ENCODE peak calls at places on chromosomes 4 and X, in nine cellular contexts. O is K562, X is GM12878, S is tibial nerve, M is ovary, Z is A549, F is transverse colon, C is stomach, N is HepG2. E is an unnamed sample.
A peak's percentile ranks its signal among the peaks of the same experiment; 100 is the strongest.

GRCh38 chrX:24253469-24253868 is 60.4 kb downstream of the SUPT20HL2 start:
- DNase-seq in O (no peak), X (no peak), S (no peak), M (no peak), Z (no peak), F (no peak), C (no peak), N (no peak), E (no peak)

GRCh38 chr4:73661646-73662119 is 41.4 kb upstream of the RASSF6 start:
- DNase-seq in O (peak; percentile 30), X (no peak), S (no peak), M (no peak), Z (no peak), F (no peak), C (no peak), N (no peak), E (no peak)

GRCh38 chrX:63561425-63561824 is 210.3 kb upstream of the SPIN4 start:
- DNase-seq in O (peak; percentile 3), X (no peak), S (no peak), M (no peak), Z (no peak), F (no peak), C (no peak), N (no peak), E (no peak)

GRCh38 chr4:84938316-84938715 is 28.2 kb downstream of the WDFY3 start:
- DNase-seq in O (no peak), X (no peak), S (no peak), M (no peak), Z (no peak), F (no peak), C (no peak), N (peak; percentile 15), E (no peak)

GRCh38 chrX:105331244-105331643 is 110.8 kb upstream of the TEX13A start:
- DNase-seq in O (no peak), X (no peak), S (no peak), M (no peak), Z (no peak), F (no peak), C (no peak), N (no peak), E (no peak)

GRCh38 chr4:173318648-173319211 is 15.4 kb downstream of the HMGB2 start:
- DNase-seq in O (no peak), X (no peak), S (no peak), M (no peak), Z (no peak), F (no peak), C (no peak), N (peak; percentile 10), E (no peak)

GRCh38 chr4:11072426-11072825 is 356.3 kb downstream of the HS3ST1 start:
- DNase-seq in O (no peak), X (peak; percentile 16), S (no peak), M (no peak), Z (no peak), F (no peak), C (no peak), N (no peak), E (no peak)

GRCh38 chrX:132226169-132226568 is 6.9 kb upstream of the RAP2C start:
- DNase-seq in O (no peak), X (no peak), S (no peak), M (no peak), Z (no peak), F (no peak), C (no peak), N (no peak), E (no peak)

GRCh38 chr4:27407616-27408015 is 547.0 kb downstream of the STIM2 start:
- DNase-seq in O (no peak), X (no peak), S (no peak), M (no peak), Z (no peak), F (no peak), C (no peak), N (no peak), E (no peak)

GRCh38 chr4:153467897-153468262 is 1.7 kb downstream of the TMEM131L start:
- DNase-seq in O (no peak), X (no peak), S (no peak), M (no peak), Z (no peak), F (no peak), C (no peak), N (no peak), E (no peak)

GRCh38 chr4:122293374-122294365 is 85.1 kb upstream of the ADAD1 start:
- DNase-seq in O (no peak), X (no peak), S (no peak), M (no peak), Z (no peak), F (no peak), C (no peak), N (no peak), E (no peak)

GRCh38 chrX:68428431-68428830 is 4.9 kb downstream of the OPHN1 start:
- DNase-seq in O (no peak), X (no peak), S (no peak), M (no peak), Z (no peak), F (no peak), C (no peak), N (no peak), E (no peak)

GRCh38 chr4:89665662-89666061 is 171.3 kb downstream of the SNCA start:
- DNase-seq in O (no peak), X (no peak), S (no peak), M (no peak), Z (no peak), F (no peak), C (no peak), N (no peak), E (no peak)

GRCh38 chr4:173128199-173128890 is 40.3 kb upstream of the GALNT7 start:
- DNase-seq in O (no peak), X (no peak), S (no peak), M (no peak), Z (no peak), F (no peak), C (no peak), N (no peak), E (no peak)

GRCh38 chrX:43627147-43627546 is 29.0 kb upstream of the MAOA start:
- DNase-seq in O (no peak), X (no peak), S (no peak), M (no peak), Z (no peak), F (no peak), C (no peak), N (peak; percentile 56), E (no peak)

GRCh38 chr4:2042207-2042946 is 16.8 kb upstream of the NAT8L start:
- DNase-seq in O (peak; percentile 74), X (no peak), S (no peak), M (no peak), Z (no peak), F (peak; percentile 41), C (peak; percentile 49), N (no peak), E (no peak)

GRCh38 chr4:184885602-184886001 is 59.8 kb upstream of the ACSL1 start:
- DNase-seq in O (no peak), X (no peak), S (no peak), M (no peak), Z (no peak), F (no peak), C (no peak), N (no peak), E (no peak)

GRCh38 chrX:9379697-9380551 is 84.9 kb upstream of the TBL1X start:
- DNase-seq in O (no peak), X (no peak), S (no peak), M (no peak), Z (peak; percentile 72), F (peak; percentile 37), C (no peak), N (peak; percentile 16), E (no peak)

GRCh38 chr4:53703267-53703655 is 112.0 kb upstream of the LNX1 start:
- DNase-seq in O (no peak), X (no peak), S (no peak), M (no peak), Z (no peak), F (no peak), C (no peak), N (no peak), E (no peak)
- H3K4me3 ChIP-seq in O (no peak overlapping the region), X (no peak overlapping the region), S (no peak overlapping the region), M (no peak overlapping the region), Z (no peak overlapping the region), F (peak overlapping the region; percentile 12), C (peak overlapping the region; percentile 27), N (peak overlapping the region; percentile 68), E (peak overlapping the region; percentile 39)

GRCh38 chrX:39137363-39137954 is 336.2 kb downstream of the MID1IP1 start:
- DNase-seq in O (no peak), X (no peak), S (no peak), M (no peak), Z (no peak), F (no peak), C (no peak), N (no peak), E (no peak)
- TF ChIP-seq POLR2A in O (no peak), X (no peak), S (no peak), M (no peak), Z (no peak), F (no peak), C (no peak), N (no peak), E (no peak)

GRCh38 chr4:7335363-7336066 is 99.2 kb downstream of the PSAPL1 start:
- DNase-seq in O (peak; percentile 72), X (peak; percentile 1), S (peak; percentile 47), M (peak; percentile 75), Z (peak; percentile 69), F (peak; percentile 59), C (peak; percentile 62), N (peak; percentile 36), E (no peak)
- TF ChIP-seq EP300 in O (no peak), X (no peak), S (no peak), M (no peak), Z (no peak), F (no peak), C (no peak), N (no peak), E (no peak)

GRCh38 chrX:124940536-124940935 is 379.1 kb upstream of the TEX13C start:
- DNase-seq in O (no peak), X (no peak), S (no peak), M (no peak), Z (no peak), F (no peak), C (no peak), N (no peak), E (no peak)
- H3K4me3 ChIP-seq in O (no peak overlapping the region), X (no peak overlapping the region), S (no peak overlapping the region), M (no peak overlapping the region), Z (no peak overlapping the region), F (no peak overlapping the region), C (no peak overlapping the region), N (no peak overlapping the region), E (no peak overlapping the region)

GRCh38 chrX:101485212-101486064 is at the start of gene ARMCX4:
- DNase-seq in O (no peak), X (no peak), S (no peak), M (peak; percentile 84), Z (no peak), F (peak; percentile 18), C (peak; percentile 58), N (no peak), E (no peak)
- TF ChIP-seq POLR2A in O (no peak), X (no peak), S (peak; percentile 22), M (peak; percentile 54), Z (no peak), F (no peak), C (no peak), N (no peak), E (no peak)

GRCh38 chrX:71100581-71101505 is 5.2 kb downstream of the FOXO4 start:
- DNase-seq in O (peak; percentile 40), X (no peak), S (no peak), M (no peak), Z (no peak), F (no peak), C (no peak), N (no peak), E (no peak)
- TF ChIP-seq EP300 in O (no peak), X (no peak), S (no peak), M (no peak), Z (no peak), F (no peak), C (no peak), N (no peak), E (no peak)

GRCh38 chr4:13766722-13767495 is 139.4 kb upstream of the BOD1L1 start:
- DNase-seq in O (no peak), X (no peak), S (no peak), M (no peak), Z (no peak), F (no peak), C (no peak), N (no peak), E (no peak)
- H3K4me3 ChIP-seq in O (no peak overlapping the region), X (no peak overlapping the region), S (no peak overlapping the region), M (no peak overlapping the region), Z (no peak overlapping the region), F (no peak overlapping the region), C (no peak overlapping the region), N (no peak overlapping the region), E (no peak overlapping the region)

E was measured in esophagus muscularis mucosa.